ENCODE peak calls at places on chromosomes 13 and 19, in eight cellular contexts. One of them, this sample, is unnamed.

GRCh38 chr19:13366529-13367143 is 139.6 kb downstream of the CACNA1A start:
- DNase-seq in body of pancreas: no peak
- DNase-seq in adrenal gland: no peak
- DNase-seq in breast epithelium: no peak
- DNase-seq in pancreas: no peak
- DNase-seq in testis: no peak
- DNase-seq in lung: no peak
- DNase-seq in CD4-positive, alpha-beta T cell: no peak
- DNase-seq in this sample: no peak

GRCh38 chr13:32202268-32202667 is 112.9 kb downstream of the ZAR1L start:
- DNase-seq in body of pancreas: no peak
- DNase-seq in adrenal gland: no peak
- DNase-seq in breast epithelium: no peak
- DNase-seq in pancreas: no peak
- DNase-seq in testis: no peak
- DNase-seq in lung: no peak
- DNase-seq in CD4-positive, alpha-beta T cell: no peak
- DNase-seq in this sample: no peak

GRCh38 chr13:109165417-109165904 is 536.0 kb downstream of the MYO16 start:
- DNase-seq in body of pancreas: no peak
- DNase-seq in adrenal gland: no peak
- DNase-seq in breast epithelium: no peak
- DNase-seq in pancreas: no peak
- DNase-seq in testis: no peak
- DNase-seq in lung: no peak
- DNase-seq in CD4-positive, alpha-beta T cell: no peak
- DNase-seq in this sample: no peak

GRCh38 chr19:38945562-38946228 is 15.0 kb downstream of the MRPS12 start:
- DNase-seq in body of pancreas: no peak
- DNase-seq in adrenal gland: no peak
- DNase-seq in breast epithelium: no peak
- DNase-seq in pancreas: no peak
- DNase-seq in testis: no peak
- DNase-seq in lung: no peak
- DNase-seq in CD4-positive, alpha-beta T cell: no peak
- DNase-seq in this sample: no peak

GRCh38 chr13:110676511-110677204 is 29.3 kb downstream of the CARS2 start:
- DNase-seq in body of pancreas: peak
- DNase-seq in adrenal gland: no peak
- DNase-seq in breast epithelium: no peak
- DNase-seq in pancreas: peak
- DNase-seq in testis: no peak
- DNase-seq in lung: no peak
- DNase-seq in CD4-positive, alpha-beta T cell: no peak
- DNase-seq in this sample: no peak

GRCh38 chr19:46373573-46374359 is 26.9 kb downstream of the PPP5C start:
- DNase-seq in body of pancreas: peak
- DNase-seq in adrenal gland: peak
- DNase-seq in breast epithelium: peak
- DNase-seq in pancreas: peak
- DNase-seq in testis: no peak
- DNase-seq in lung: peak
- DNase-seq in CD4-positive, alpha-beta T cell: no peak
- DNase-seq in this sample: peak

GRCh38 chr19:31553112-31553843 is 204.0 kb upstream of the TSHZ3 start:
- DNase-seq in body of pancreas: no peak
- DNase-seq in adrenal gland: no peak
- DNase-seq in breast epithelium: no peak
- DNase-seq in pancreas: no peak
- DNase-seq in testis: no peak
- DNase-seq in lung: no peak
- DNase-seq in CD4-positive, alpha-beta T cell: no peak
- DNase-seq in this sample: no peak

GRCh38 chr13:25112856-25113255 is 16.9 kb downstream of the PABPC3 start:
- DNase-seq in body of pancreas: no peak
- DNase-seq in adrenal gland: no peak
- DNase-seq in breast epithelium: no peak
- DNase-seq in pancreas: no peak
- DNase-seq in testis: no peak
- DNase-seq in lung: no peak
- DNase-seq in CD4-positive, alpha-beta T cell: no peak
- DNase-seq in this sample: no peak

GRCh38 chr19:10625003-10625761 is at the start of gene SLC44A2:
- DNase-seq in body of pancreas: peak
- DNase-seq in adrenal gland: peak
- DNase-seq in breast epithelium: peak
- DNase-seq in pancreas: peak
- DNase-seq in testis: peak
- DNase-seq in lung: peak
- DNase-seq in CD4-positive, alpha-beta T cell: no peak
- DNase-seq in this sample: peak

GRCh38 chr19:38252935-38253691 is 3.1 kb downstream of the PPP1R14A start:
- DNase-seq in body of pancreas: no peak
- DNase-seq in adrenal gland: peak
- DNase-seq in breast epithelium: no peak
- DNase-seq in pancreas: no peak
- DNase-seq in testis: no peak
- DNase-seq in lung: no peak
- DNase-seq in CD4-positive, alpha-beta T cell: no peak
- DNase-seq in this sample: peak

GRCh38 chr19:33400856-33401682 is 27.6 kb downstream of the CEBPG start:
- DNase-seq in body of pancreas: peak
- DNase-seq in adrenal gland: peak
- DNase-seq in breast epithelium: peak
- DNase-seq in pancreas: peak
- DNase-seq in testis: no peak
- DNase-seq in lung: no peak
- DNase-seq in CD4-positive, alpha-beta T cell: no peak
- DNase-seq in this sample: no peak

GRCh38 chr13:37414667-37415066 is 183.9 kb downstream of the POSTN start:
- DNase-seq in body of pancreas: no peak
- DNase-seq in adrenal gland: no peak
- DNase-seq in breast epithelium: no peak
- DNase-seq in pancreas: no peak
- DNase-seq in testis: no peak
- DNase-seq in lung: no peak
- DNase-seq in CD4-positive, alpha-beta T cell: no peak
- DNase-seq in this sample: no peak

GRCh38 chr19:46299004-46299509 is 2.2 kb downstream of the HIF3A start:
- DNase-seq in body of pancreas: peak
- DNase-seq in adrenal gland: peak
- DNase-seq in breast epithelium: peak
- DNase-seq in pancreas: peak
- DNase-seq in testis: peak
- DNase-seq in lung: peak
- DNase-seq in CD4-positive, alpha-beta T cell: no peak
- DNase-seq in this sample: peak

GRCh38 chr13:29204651-29205050 is 384.5 kb downstream of the MTUS2 start:
- DNase-seq in body of pancreas: no peak
- DNase-seq in adrenal gland: no peak
- DNase-seq in breast epithelium: no peak
- DNase-seq in pancreas: no peak
- DNase-seq in testis: no peak
- DNase-seq in lung: no peak
- DNase-seq in CD4-positive, alpha-beta T cell: no peak
- DNase-seq in this sample: no peak

GRCh38 chr19:29413435-29413834 is 112.4 kb upstream of the VSTM2B start:
- DNase-seq in body of pancreas: no peak
- DNase-seq in adrenal gland: no peak
- DNase-seq in breast epithelium: no peak
- DNase-seq in pancreas: no peak
- DNase-seq in testis: no peak
- DNase-seq in lung: no peak
- DNase-seq in CD4-positive, alpha-beta T cell: no peak
- DNase-seq in this sample: no peak

GRCh38 chr19:29405728-29405995 is 120.1 kb upstream of the VSTM2B start:
- DNase-seq in body of pancreas: no peak
- DNase-seq in adrenal gland: no peak
- DNase-seq in breast epithelium: no peak
- DNase-seq in pancreas: no peak
- DNase-seq in testis: no peak
- DNase-seq in lung: no peak
- DNase-seq in CD4-positive, alpha-beta T cell: no peak
- DNase-seq in this sample: no peak

GRCh38 chr19:29404951-29405727 is 120.7 kb upstream of the VSTM2B start:
- DNase-seq in body of pancreas: no peak
- DNase-seq in adrenal gland: peak
- DNase-seq in breast epithelium: no peak
- DNase-seq in pancreas: no peak
- DNase-seq in testis: peak
- DNase-seq in lung: no peak
- DNase-seq in CD4-positive, alpha-beta T cell: no peak
- DNase-seq in this sample: no peak

GRCh38 chr19:29410974-29411615 is 114.7 kb upstream of the VSTM2B start:
- DNase-seq in body of pancreas: no peak
- DNase-seq in adrenal gland: peak
- DNase-seq in breast epithelium: no peak
- DNase-seq in pancreas: no peak
- DNase-seq in testis: peak
- DNase-seq in lung: no peak
- DNase-seq in CD4-positive, alpha-beta T cell: no peak
- DNase-seq in this sample: peak

GRCh38 chr19:29409121-29409862 is 116.5 kb upstream of the VSTM2B start:
- DNase-seq in body of pancreas: no peak
- DNase-seq in adrenal gland: no peak
- DNase-seq in breast epithelium: no peak
- DNase-seq in pancreas: no peak
- DNase-seq in testis: no peak
- DNase-seq in lung: no peak
- DNase-seq in CD4-positive, alpha-beta T cell: no peak
- DNase-seq in this sample: no peak
- H3K27ac ChIP-seq in body of pancreas: no peak
- H3K27ac ChIP-seq in adrenal gland: no peak
- H3K27ac ChIP-seq in breast epithelium: no peak
- H3K27ac ChIP-seq in pancreas: no peak
- H3K27ac ChIP-seq in testis: no peak
- H3K27ac ChIP-seq in lung: no peak
- H3K27ac ChIP-seq in CD4-positive, alpha-beta T cell: no peak
- H3K27ac ChIP-seq in this sample: no peak

GRCh38 chr19:18858906-18859646 is 27.3 kb downstream of the UPF1 start:
- DNase-seq in body of pancreas: no peak
- DNase-seq in adrenal gland: no peak
- DNase-seq in breast epithelium: no peak
- DNase-seq in pancreas: no peak
- DNase-seq in testis: no peak
- DNase-seq in lung: no peak
- DNase-seq in CD4-positive, alpha-beta T cell: no peak
- DNase-seq in this sample: no peak

GRCh38 chr19:18855647-18856384 is 24.1 kb downstream of the UPF1 start:
- DNase-seq in body of pancreas: no peak
- DNase-seq in adrenal gland: no peak
- DNase-seq in breast epithelium: no peak
- DNase-seq in pancreas: no peak
- DNase-seq in testis: no peak
- DNase-seq in lung: no peak
- DNase-seq in CD4-positive, alpha-beta T cell: no peak
- DNase-seq in this sample: no peak

GRCh38 chr19:18857223-18857622 is 25.5 kb downstream of the UPF1 start:
- DNase-seq in body of pancreas: no peak
- DNase-seq in adrenal gland: no peak
- DNase-seq in breast epithelium: no peak
- DNase-seq in pancreas: no peak
- DNase-seq in testis: no peak
- DNase-seq in lung: no peak
- DNase-seq in CD4-positive, alpha-beta T cell: no peak
- DNase-seq in this sample: no peak

GRCh38 chr19:18854982-18855381 is 23.2 kb downstream of the UPF1 start:
- DNase-seq in body of pancreas: no peak
- DNase-seq in adrenal gland: no peak
- DNase-seq in breast epithelium: no peak
- DNase-seq in pancreas: no peak
- DNase-seq in testis: no peak
- DNase-seq in lung: no peak
- DNase-seq in CD4-positive, alpha-beta T cell: no peak
- DNase-seq in this sample: no peak

GRCh38 chr19:18856385-18857126 is 24.8 kb downstream of the UPF1 start:
- DNase-seq in body of pancreas: no peak
- DNase-seq in adrenal gland: no peak
- DNase-seq in breast epithelium: no peak
- DNase-seq in pancreas: no peak
- DNase-seq in testis: peak
- DNase-seq in lung: no peak
- DNase-seq in CD4-positive, alpha-beta T cell: no peak
- DNase-seq in this sample: no peak
- TF ChIP-seq CTCF in body of pancreas: no peak
- TF ChIP-seq CTCF in adrenal gland: no peak
- TF ChIP-seq CTCF in breast epithelium: no peak
- TF ChIP-seq CTCF in pancreas: no peak
- TF ChIP-seq CTCF in testis: peak
- TF ChIP-seq CTCF in lung: no peak
- TF ChIP-seq CTCF in CD4-positive, alpha-beta T cell: no peak
- TF ChIP-seq CTCF in this sample: no peak

DNA sequence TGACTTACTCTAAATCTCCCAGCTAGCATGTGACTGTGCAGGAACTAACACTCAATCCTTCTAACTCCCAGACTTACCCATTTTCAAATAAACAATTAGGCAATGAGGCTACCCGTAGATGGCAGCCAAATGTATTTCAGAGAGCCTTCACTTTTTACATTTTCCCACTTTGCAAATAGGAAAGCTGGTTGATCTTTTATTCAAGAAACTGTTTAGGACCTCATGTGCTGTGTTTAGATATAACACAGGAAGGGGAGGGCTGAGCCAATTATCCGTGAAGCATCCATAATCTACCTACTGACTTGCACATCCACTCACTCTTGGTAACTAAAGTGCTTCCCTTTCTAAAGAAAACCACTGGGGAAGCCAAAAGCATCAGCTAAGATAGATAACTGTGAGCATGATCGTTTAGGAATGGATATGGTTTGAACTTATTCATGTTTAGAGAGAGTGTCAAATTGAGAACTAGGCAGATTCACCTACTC is 33.4 kb downstream of the MBNL2 start:
- DNase-seq in body of pancreas: no peak
- DNase-seq in adrenal gland: no peak
- DNase-seq in breast epithelium: no peak
- DNase-seq in pancreas: no peak
- DNase-seq in testis: no peak
- DNase-seq in lung: no peak
- DNase-seq in CD4-positive, alpha-beta T cell: no peak
- DNase-seq in this sample: no peak
- H3K27ac ChIP-seq in body of pancreas: peak
- H3K27ac ChIP-seq in adrenal gland: peak
- H3K27ac ChIP-seq in breast epithelium: peak
- H3K27ac ChIP-seq in pancreas: peak
- H3K27ac ChIP-seq in testis: no peak
- H3K27ac ChIP-seq in lung: no peak
- H3K27ac ChIP-seq in CD4-positive, alpha-beta T cell: no peak
- H3K27ac ChIP-seq in this sample: peak

DNA sequence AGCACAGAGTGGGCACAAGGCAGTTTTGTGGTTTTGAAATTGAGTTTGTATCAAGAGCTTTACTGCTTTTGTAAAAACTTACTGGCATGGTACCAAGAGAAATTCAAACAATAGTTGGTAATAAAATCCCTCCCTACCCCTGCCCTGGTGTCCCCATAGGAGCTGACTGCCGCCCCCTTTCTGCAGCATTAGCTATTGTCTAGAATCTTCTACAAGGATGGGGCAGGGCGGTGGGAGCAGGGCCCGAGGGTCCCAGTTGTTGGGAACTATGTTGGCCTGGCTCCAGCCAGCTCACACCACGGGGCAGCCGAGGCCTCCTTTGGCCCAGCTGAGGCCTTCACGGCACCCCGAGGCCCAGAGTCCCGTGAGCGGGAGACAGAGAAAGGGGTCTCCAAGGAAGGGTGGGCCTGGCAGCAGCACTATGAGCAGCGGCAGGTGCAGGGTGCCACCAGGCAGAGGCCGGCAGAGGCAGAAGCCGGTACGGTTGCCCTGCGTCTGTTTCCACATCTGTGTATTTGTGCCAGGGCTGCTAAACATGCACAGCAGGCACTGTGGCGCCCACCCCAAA is 57.9 kb downstream of the KDM4B start:
- DNase-seq in body of pancreas: no peak
- DNase-seq in adrenal gland: no peak
- DNase-seq in breast epithelium: no peak
- DNase-seq in pancreas: no peak
- DNase-seq in testis: no peak
- DNase-seq in lung: no peak
- DNase-seq in CD4-positive, alpha-beta T cell: no peak
- DNase-seq in this sample: no peak
- TF ChIP-seq CTCF in body of pancreas: no peak
- TF ChIP-seq CTCF in adrenal gland: no peak
- TF ChIP-seq CTCF in breast epithelium: no peak
- TF ChIP-seq CTCF in pancreas: no peak
- TF ChIP-seq CTCF in testis: no peak
- TF ChIP-seq CTCF in lung: no peak
- TF ChIP-seq CTCF in CD4-positive, alpha-beta T cell: no peak
- TF ChIP-seq CTCF in this sample: no peak

This sample was measured in heart right ventricle.